ENCODE peak calls at places on chromosome 11, in eight cellular contexts. U is IMR-90; P is right lobe of liver; Q is astrocyte of the spinal cord; A is HFF-Myc; O is H1; V is CD8-positive, alpha-beta T cell; W is AG10803. C is an unnamed sample.

GRCh38 chr11:99501655-99502054 is 480.9 kb downstream of the CNTN5 start:
- DNase-seq in U (no peak), A (no peak), O (no peak), P (no peak), V (no peak), Q (no peak), W (no peak), C (no peak)

GRCh38 chr11:83051760-83052671 is 19.7 kb downstream of the RAB30 start:
- DNase-seq in P (no peak), V (no peak), Q (peak), U (peak), O (no peak), W (peak), A (peak), C (no peak)

GRCh38 chr11:108697872-108698473 is 33.1 kb downstream of the DDX10 start:
- DNase-seq in W (peak), O (no peak), Q (peak), A (peak), U (peak), P (no peak), V (no peak), C (peak)

GRCh38 chr11:125689460-125689859 is 8.8 kb upstream of the ACRV1 start:
- DNase-seq in A (no peak), W (no peak), V (no peak), U (no peak), O (no peak), P (no peak), Q (no peak), C (no peak)

GRCh38 chr11:104365676-104366075 is 201.7 kb upstream of the PDGFD start:
- DNase-seq in A (no peak), Q (no peak), O (no peak), U (no peak), V (no peak), P (no peak), W (no peak), C (no peak)

GRCh38 chr11:70108250-70108649 is 30.1 kb downstream of the ANO1 start:
- DNase-seq in O (no peak), A (no peak), V (no peak), W (peak), U (peak), P (no peak), Q (peak), C (no peak)

GRCh38 chr11:47216141-47216798 is 1.5 kb downstream of the DDB2 start:
- DNase-seq in Q (peak), A (no peak), W (peak), P (no peak), U (peak), V (no peak), O (no peak), C (peak)

GRCh38 chr11:83725718-83726117 is 439.6 kb upstream of the CCDC90B start:
- DNase-seq in A (no peak), O (no peak), W (no peak), Q (no peak), V (no peak), U (no peak), P (no peak), C (peak)

GRCh38 chr11:44257338-44258189 is 52.4 kb downstream of the ALX4 start:
- DNase-seq in Q (peak), V (no peak), A (no peak), W (no peak), P (no peak), O (peak), U (no peak), C (no peak)

GRCh38 chr11:30348035-30348434 is 25.1 kb downstream of the ARL14EP start:
- DNase-seq in A (no peak), O (no peak), P (no peak), Q (no peak), V (no peak), U (no peak), W (no peak), C (no peak)

GRCh38 chr11:30342736-30343166 is 19.8 kb downstream of the ARL14EP start:
- DNase-seq in P (no peak), A (no peak), V (no peak), O (no peak), W (no peak), Q (no peak), U (no peak), C (peak)

GRCh38 chr11:30344085-30344484 is 21.2 kb downstream of the ARL14EP start:
- DNase-seq in V (no peak), Q (no peak), W (no peak), P (no peak), O (no peak), A (no peak), U (no peak), C (no peak)

GRCh38 chr11:30345644-30346043 is 22.7 kb downstream of the ARL14EP start:
- DNase-seq in O (no peak), W (no peak), U (no peak), V (no peak), A (no peak), Q (no peak), P (no peak), C (no peak)

DNA sequence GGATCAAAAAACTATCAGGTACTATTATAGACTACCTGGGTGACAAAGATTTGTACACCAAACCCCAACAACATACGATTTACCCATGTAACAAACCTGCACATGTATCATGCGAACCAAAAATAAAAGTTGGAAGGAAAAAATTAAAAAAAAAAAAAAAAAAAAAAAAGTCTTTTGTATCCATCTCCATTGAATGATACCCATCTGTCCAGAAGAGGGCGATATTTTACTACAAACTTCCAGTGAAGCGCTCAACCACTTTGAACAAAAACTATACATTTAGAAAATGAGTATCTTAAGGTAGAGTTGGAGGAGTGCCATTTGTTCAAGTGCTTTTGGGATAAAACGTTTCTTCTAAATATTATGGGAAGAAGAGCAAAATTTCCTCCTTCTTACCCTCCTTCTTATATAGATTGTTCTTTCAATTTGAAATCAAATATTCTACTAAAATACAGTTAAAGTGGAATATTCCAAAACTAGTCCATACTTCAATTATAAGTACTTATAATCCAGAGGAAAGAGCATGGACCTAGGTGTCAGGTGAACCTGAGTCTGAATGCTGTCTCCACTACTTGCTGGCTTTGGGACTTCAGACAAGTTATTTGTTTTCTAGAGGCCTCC is 23.3 kb downstream of the ARL14EP start:
- DNase-seq in V (no peak), Q (peak), U (peak), A (peak), O (no peak), P (no peak), W (peak), C (peak)
- TF ChIP-seq CTCF in V (peak), Q (peak), U (peak), A (peak), O (peak), P (peak), W (peak), C (peak)

DNA sequence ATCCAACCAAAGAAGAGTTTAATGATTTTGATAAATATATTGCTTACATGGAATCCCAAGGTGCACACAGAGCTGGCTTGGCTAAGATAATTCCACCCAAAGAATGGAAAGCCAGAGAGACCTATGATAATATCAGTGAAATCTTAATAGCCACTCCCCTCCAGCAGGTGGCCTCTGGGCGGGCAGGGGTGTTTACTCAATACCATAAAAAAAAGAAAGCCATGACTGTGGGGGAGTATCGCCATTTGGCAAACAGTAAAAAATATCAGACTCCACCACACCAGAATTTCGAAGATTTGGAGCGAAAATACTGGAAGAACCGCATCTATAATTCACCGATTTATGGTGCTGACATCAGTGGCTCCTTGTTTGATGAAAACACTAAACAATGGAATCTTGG is 23.9 kb downstream of the KDM4D start:
- DNase-seq in Q (no peak), V (no peak), U (no peak), O (no peak), P (no peak), W (no peak), A (no peak), C (no peak)
- TF ChIP-seq CTCF in Q (no peak), V (no peak), U (no peak), O (no peak), P (no peak), W (no peak), A (peak), C (no peak)

GRCh38 chr11:100576044-100577021 is 110.8 kb upstream of the ARHGAP42 start:
- DNase-seq in W (peak), U (peak), O (no peak), Q (peak), P (no peak), V (no peak), A (no peak), C (peak)

GRCh38 chr11:100573911-100574513 is 113.1 kb upstream of the ARHGAP42 start:
- DNase-seq in Q (no peak), P (no peak), O (no peak), V (no peak), W (peak), A (no peak), U (no peak), C (no peak)

GRCh38 chr11:100578966-100579365 is 108.1 kb upstream of the ARHGAP42 start:
- DNase-seq in V (no peak), U (peak), A (no peak), Q (peak), P (no peak), W (no peak), O (no peak), C (no peak)

DNA sequence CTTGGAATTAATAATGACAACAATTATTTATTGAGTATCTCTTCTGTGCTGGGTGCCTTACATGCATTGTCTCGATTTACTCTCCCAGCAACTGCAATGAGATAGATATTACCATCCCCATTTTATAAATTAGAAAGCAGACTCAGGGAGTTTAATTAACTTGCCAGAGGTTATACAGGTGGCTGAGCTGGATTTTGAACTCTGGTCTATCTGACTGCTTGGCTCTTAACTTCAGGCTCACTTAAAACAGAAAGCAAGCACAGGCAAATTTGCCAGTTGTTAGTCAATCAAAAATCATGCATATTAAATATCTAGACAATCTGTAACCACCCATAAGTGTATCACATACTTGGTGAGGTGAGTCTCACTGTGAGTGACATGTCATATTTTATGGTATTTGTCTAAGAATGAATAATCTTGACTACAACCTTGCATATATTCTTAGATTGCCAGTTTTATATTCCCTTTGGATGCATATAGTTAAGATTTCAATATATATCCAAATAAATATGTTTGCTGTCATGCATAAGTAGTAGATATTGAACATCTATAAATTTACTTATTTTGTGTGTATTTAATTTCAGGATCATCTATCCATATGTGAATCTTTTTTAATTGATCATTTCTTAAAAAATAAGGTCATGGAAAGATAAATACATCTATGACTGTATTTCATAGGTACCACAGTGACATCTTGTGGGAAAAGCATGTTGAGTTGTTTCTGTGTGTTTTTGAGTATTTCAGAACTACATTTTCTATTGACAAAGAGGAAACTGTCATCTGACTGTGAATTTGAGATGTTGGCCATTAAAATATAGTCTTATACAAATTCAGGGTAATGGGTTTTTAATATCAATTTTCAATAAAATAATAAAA is 112.0 kb upstream of the ARHGAP42 start:
- DNase-seq in U (peak), W (peak), Q (peak), A (no peak), O (no peak), P (no peak), V (no peak), C (no peak)
- TF ChIP-seq CTCF in U (peak), W (peak), Q (peak), A (no peak), O (peak), P (peak), V (no peak), C (no peak)

GRCh38 chr11:65890324-65891179 is at the start of gene CCDC85B:
- DNase-seq in U (peak), V (peak), O (peak), P (peak), Q (peak), W (peak), A (peak), C (peak)
- TF ChIP-seq CTCF in U (no peak), V (no peak), O (peak), P (no peak), Q (no peak), W (no peak), A (no peak), C (peak)

DNA sequence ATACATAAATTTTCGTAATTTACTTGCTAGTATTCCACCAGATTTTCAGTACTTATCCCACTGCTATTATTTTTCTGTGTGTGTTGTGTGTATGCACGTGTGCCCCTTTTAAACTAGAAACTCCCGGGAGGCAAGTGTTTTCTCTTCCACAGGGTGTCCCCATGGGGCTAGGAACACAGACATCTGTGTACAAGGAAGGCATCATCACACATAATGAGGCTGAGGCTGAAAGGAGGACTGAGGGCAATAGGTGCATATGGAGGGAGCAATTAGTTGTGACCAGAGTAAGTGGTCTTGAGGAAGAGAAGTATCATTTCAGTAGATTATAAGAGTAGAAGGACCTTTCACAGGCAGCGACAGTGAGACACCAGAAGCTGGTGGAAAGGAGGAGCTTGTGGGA is 2.1 kb upstream of the DPAGT1 start:
- DNase-seq in A (no peak), U (no peak), W (no peak), Q (no peak), V (no peak), P (no peak), O (no peak), C (no peak)
- TF ChIP-seq CTCF in A (no peak), U (no peak), W (no peak), Q (no peak), V (no peak), P (no peak), O (no peak), C (no peak)

GRCh38 chr11:119323532-119324033 is 6.7 kb upstream of the MCAM start:
- DNase-seq in U (peak), O (peak), V (peak), A (peak), W (peak), P (peak), Q (peak), C (peak)
- TF ChIP-seq CTCF in U (peak), O (peak), V (peak), A (peak), W (peak), P (peak), Q (peak), C (peak)

GRCh38 chr11:86458294-86459001 is 83.8 kb downstream of the CCDC81 start:
- DNase-seq in V (no peak), P (no peak), W (peak), U (no peak), A (no peak), Q (no peak), O (no peak), C (no peak)

GRCh38 chr11:86449993-86450629 is 75.4 kb downstream of the CCDC81 start:
- DNase-seq in Q (no peak), W (no peak), O (no peak), P (no peak), A (no peak), V (no peak), U (no peak), C (no peak)

GRCh38 chr11:86456075-86456939 is 81.6 kb downstream of the CCDC81 start:
- DNase-seq in V (peak), U (peak), P (peak), W (peak), A (peak), O (peak), Q (peak), C (peak)

GRCh38 chr11:86459002-86459385 is 84.3 kb downstream of the CCDC81 start:
- DNase-seq in Q (peak), A (no peak), O (no peak), W (no peak), V (no peak), U (peak), P (no peak), C (no peak)

DNA sequence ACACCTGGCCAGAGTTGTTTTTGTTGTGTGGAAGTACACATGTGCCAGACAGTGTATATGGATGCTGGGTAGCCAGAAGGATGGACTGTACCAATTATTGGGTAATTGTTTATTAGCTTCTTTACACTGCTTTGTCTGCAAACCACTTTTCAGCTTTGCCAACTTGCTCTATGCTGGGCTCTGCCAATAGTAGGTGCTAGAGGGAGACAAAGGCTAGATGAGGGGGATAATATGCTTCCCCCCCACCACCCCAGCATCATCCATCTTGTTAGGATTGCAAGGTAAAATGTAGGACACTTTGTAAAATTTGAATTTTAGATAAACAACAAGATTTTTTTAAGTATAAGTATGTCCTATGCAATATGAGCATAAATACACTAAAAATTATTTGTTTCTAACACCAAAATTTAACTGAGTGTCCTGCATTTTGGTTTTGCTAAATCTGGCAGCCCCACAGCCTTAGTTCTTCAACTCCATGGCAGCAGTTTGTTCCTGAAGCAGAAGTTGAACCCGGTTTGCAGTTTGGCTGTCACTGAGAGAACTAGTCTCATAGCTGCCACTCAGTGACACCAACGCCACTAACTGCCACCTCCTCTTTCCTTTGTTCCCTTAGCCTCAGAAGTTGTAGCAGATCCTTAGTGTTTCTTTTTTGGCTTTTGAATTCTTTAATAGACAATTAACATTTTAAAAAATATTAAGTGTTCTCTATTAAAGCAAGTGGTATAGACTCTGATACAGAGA is 78.8 kb downstream of the CCDC81 start:
- DNase-seq in V (no peak), O (no peak), A (no peak), Q (no peak), W (no peak), P (no peak), U (no peak), C (no peak)
- TF ChIP-seq CTCF in V (no peak), O (peak), A (peak), Q (no peak), W (no peak), P (no peak), U (no peak), C (no peak)

GRCh38 chr11:6413791-6414231 is 5.1 kb downstream of the APBB1 start:
- DNase-seq in V (no peak), U (no peak), W (peak), O (no peak), Q (no peak), P (no peak), A (no peak), C (no peak)

GRCh38 chr11:6420677-6421076 is 1.8 kb upstream of the APBB1 start:
- DNase-seq in A (no peak), U (no peak), W (no peak), V (no peak), Q (no peak), O (no peak), P (no peak), C (no peak)

GRCh38 chr11:6418199-6418957 is 516 bp downstream of the APBB1 start:
- DNase-seq in A (no peak), O (no peak), V (no peak), W (no peak), U (no peak), P (no peak), Q (no peak), C (no peak)

GRCh38 chr11:6414874-6415328 is 4.0 kb downstream of the APBB1 start:
- DNase-seq in W (no peak), A (no peak), P (no peak), Q (no peak), O (no peak), U (no peak), V (no peak), C (no peak)

DNA sequence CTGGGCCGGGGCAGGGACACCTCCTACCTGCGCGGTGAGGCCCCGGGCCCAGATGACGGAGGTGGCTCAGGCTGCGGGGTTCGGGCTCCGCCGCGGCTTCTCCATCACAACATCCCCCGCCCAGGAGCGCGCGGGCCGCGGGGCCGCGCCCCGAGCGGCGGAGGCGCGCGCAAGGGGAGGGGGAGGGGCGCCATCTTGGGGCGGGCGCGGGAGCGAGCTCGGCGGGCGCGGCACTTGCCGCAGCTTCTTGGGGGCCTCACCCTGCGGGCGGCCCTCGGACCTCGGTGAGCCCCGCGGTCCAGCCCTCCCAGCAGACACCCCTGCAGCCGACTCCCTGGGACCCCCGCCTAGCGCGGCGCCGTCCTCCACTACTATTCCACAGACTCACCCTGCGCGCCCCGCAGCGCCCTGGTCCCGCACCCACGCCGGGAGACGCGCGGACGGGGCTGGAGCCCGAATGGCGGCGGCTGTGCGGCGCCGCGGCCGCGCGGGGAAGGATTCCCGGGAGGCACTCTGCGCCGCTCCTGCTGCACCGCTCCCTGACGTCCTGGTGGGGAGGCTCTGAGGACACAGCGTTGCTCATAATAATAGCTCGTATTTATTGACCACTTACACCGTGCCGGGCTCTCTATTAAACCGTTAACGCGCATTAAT is at the start of gene APBB1:
- DNase-seq in Q (peak), P (peak), A (no peak), V (peak), U (peak), W (peak), O (peak), C (peak)
- TF ChIP-seq CTCF in Q (no peak), P (no peak), A (no peak), V (no peak), U (peak), W (peak), O (no peak), C (no peak)

C was measured in GM10248.